ENCODE peak calls at places on chromosomes 16 and 17, in eight cellular contexts. One of them, this sample, is unnamed.

GRCh38 chr16:83714286-83714685 is 93.5 kb upstream of the HSBP1 start:
- DNase-seq in stomach: no peak
- DNase-seq in colonic mucosa: no peak
- DNase-seq in adrenal gland: no peak
- DNase-seq in A549: no peak
- DNase-seq in thoracic aorta: no peak
- DNase-seq in neural progenitor cell: no peak
- DNase-seq in GM23338: no peak
- DNase-seq in this sample: no peak

GRCh38 chr17:13986855-13987254 is 82.4 kb upstream of the COX10 start:
- DNase-seq in stomach: no peak
- DNase-seq in colonic mucosa: no peak
- DNase-seq in adrenal gland: no peak
- DNase-seq in A549: no peak
- DNase-seq in thoracic aorta: no peak
- DNase-seq in neural progenitor cell: no peak
- DNase-seq in GM23338: no peak
- DNase-seq in this sample: no peak

GRCh38 chr17:17348872-17349723 is 45.9 kb downstream of the NT5M start:
- DNase-seq in stomach: no peak
- DNase-seq in colonic mucosa: no peak
- DNase-seq in adrenal gland: no peak
- DNase-seq in A549: no peak
- DNase-seq in thoracic aorta: no peak
- DNase-seq in neural progenitor cell: no peak
- DNase-seq in GM23338: no peak
- DNase-seq in this sample: no peak

GRCh38 chr17:75514299-75515228 is 773 bp downstream of the CASKIN2 start:
- DNase-seq in stomach: no peak
- DNase-seq in colonic mucosa: no peak
- DNase-seq in adrenal gland: peak; percentile 83
- DNase-seq in A549: no peak
- DNase-seq in thoracic aorta: no peak
- DNase-seq in neural progenitor cell: peak; percentile 68
- DNase-seq in GM23338: peak; percentile 67
- DNase-seq in this sample: peak; percentile 57

GRCh38 chr17:40345161-40346034 is 19.1 kb downstream of the GJD3 start:
- DNase-seq in stomach: peak; percentile 70
- DNase-seq in colonic mucosa: peak; percentile 94
- DNase-seq in adrenal gland: peak; percentile 62
- DNase-seq in A549: peak; percentile 85
- DNase-seq in thoracic aorta: no peak
- DNase-seq in neural progenitor cell: peak; percentile 90
- DNase-seq in GM23338: peak; percentile 97
- DNase-seq in this sample: peak; percentile 90

GRCh38 chr16:87854053-87854906 is 15.0 kb downstream of the SLC7A5 start:
- DNase-seq in stomach: no peak
- DNase-seq in colonic mucosa: no peak
- DNase-seq in adrenal gland: no peak
- DNase-seq in A549: no peak
- DNase-seq in thoracic aorta: no peak
- DNase-seq in neural progenitor cell: no peak
- DNase-seq in GM23338: no peak
- DNase-seq in this sample: no peak

GRCh38 chr17:38428150-38428642 is at the start of gene ARHGAP23:
- DNase-seq in stomach: peak; percentile 64
- DNase-seq in colonic mucosa: peak; percentile 33
- DNase-seq in adrenal gland: peak; percentile 90
- DNase-seq in A549: peak; percentile 60
- DNase-seq in thoracic aorta: no peak
- DNase-seq in neural progenitor cell: peak; percentile 74
- DNase-seq in GM23338: peak; percentile 77
- DNase-seq in this sample: peak; percentile 58

GRCh38 chr17:33387406-33387805 is 94.3 kb upstream of the ASIC2 start:
- DNase-seq in stomach: no peak
- DNase-seq in colonic mucosa: no peak
- DNase-seq in adrenal gland: no peak
- DNase-seq in A549: no peak
- DNase-seq in thoracic aorta: no peak
- DNase-seq in neural progenitor cell: no peak
- DNase-seq in GM23338: no peak
- DNase-seq in this sample: no peak

GRCh38 chr17:30547778-30548177 is 70.6 kb downstream of the GOSR1 start:
- DNase-seq in stomach: no peak
- DNase-seq in colonic mucosa: no peak
- DNase-seq in adrenal gland: no peak
- DNase-seq in A549: no peak
- DNase-seq in thoracic aorta: no peak
- DNase-seq in neural progenitor cell: no peak
- DNase-seq in GM23338: no peak
- DNase-seq in this sample: no peak

GRCh38 chr17:66548158-66548557 is 245.7 kb downstream of the PRKCA start:
- DNase-seq in stomach: no peak
- DNase-seq in colonic mucosa: peak; percentile 41
- DNase-seq in adrenal gland: peak; percentile 50
- DNase-seq in A549: no peak
- DNase-seq in thoracic aorta: no peak
- DNase-seq in neural progenitor cell: no peak
- DNase-seq in GM23338: no peak
- DNase-seq in this sample: no peak

GRCh38 chr17:8436169-8436932 is 667 bp downstream of the NDEL1 start:
- DNase-seq in stomach: peak; percentile 69
- DNase-seq in colonic mucosa: peak; percentile 65
- DNase-seq in adrenal gland: peak; percentile 64
- DNase-seq in A549: peak; percentile 85
- DNase-seq in thoracic aorta: peak; percentile 36
- DNase-seq in neural progenitor cell: peak; percentile 83
- DNase-seq in GM23338: peak; percentile 83
- DNase-seq in this sample: peak; percentile 86

GRCh38 chr17:43772877-43773648 is 5.7 kb downstream of the DUSP3 start:
- DNase-seq in stomach: no peak
- DNase-seq in colonic mucosa: no peak
- DNase-seq in adrenal gland: peak; percentile 61
- DNase-seq in A549: no peak
- DNase-seq in thoracic aorta: peak; percentile 54
- DNase-seq in neural progenitor cell: no peak
- DNase-seq in GM23338: no peak
- DNase-seq in this sample: no peak

GRCh38 chr16:67953641-67954375 is 9.9 kb upstream of the LCAT start:
- DNase-seq in stomach: no peak
- DNase-seq in colonic mucosa: no peak
- DNase-seq in adrenal gland: no peak
- DNase-seq in A549: no peak
- DNase-seq in thoracic aorta: no peak
- DNase-seq in neural progenitor cell: no peak
- DNase-seq in GM23338: no peak
- DNase-seq in this sample: no peak

GRCh38 chr17:60170835-60171752 is 21.3 kb downstream of the CA4 start:
- DNase-seq in stomach: peak; percentile 63
- DNase-seq in colonic mucosa: no peak
- DNase-seq in adrenal gland: peak; percentile 10
- DNase-seq in A549: no peak
- DNase-seq in thoracic aorta: no peak
- DNase-seq in neural progenitor cell: no peak
- DNase-seq in GM23338: no peak
- DNase-seq in this sample: no peak

GRCh38 chr17:39661744-39662541 is 3.2 kb upstream of the TCAP start:
- DNase-seq in stomach: no peak
- DNase-seq in colonic mucosa: no peak
- DNase-seq in adrenal gland: no peak
- DNase-seq in A549: no peak
- DNase-seq in thoracic aorta: no peak
- DNase-seq in neural progenitor cell: no peak
- DNase-seq in GM23338: no peak
- DNase-seq in this sample: no peak

GRCh38 chr16:8370374-8371015 is 219.8 kb downstream of the TMEM114 start:
- DNase-seq in stomach: no peak
- DNase-seq in colonic mucosa: peak; percentile 21
- DNase-seq in adrenal gland: no peak
- DNase-seq in A549: no peak
- DNase-seq in thoracic aorta: no peak
- DNase-seq in neural progenitor cell: no peak
- DNase-seq in GM23338: peak; percentile 27
- DNase-seq in this sample: no peak

DNA sequence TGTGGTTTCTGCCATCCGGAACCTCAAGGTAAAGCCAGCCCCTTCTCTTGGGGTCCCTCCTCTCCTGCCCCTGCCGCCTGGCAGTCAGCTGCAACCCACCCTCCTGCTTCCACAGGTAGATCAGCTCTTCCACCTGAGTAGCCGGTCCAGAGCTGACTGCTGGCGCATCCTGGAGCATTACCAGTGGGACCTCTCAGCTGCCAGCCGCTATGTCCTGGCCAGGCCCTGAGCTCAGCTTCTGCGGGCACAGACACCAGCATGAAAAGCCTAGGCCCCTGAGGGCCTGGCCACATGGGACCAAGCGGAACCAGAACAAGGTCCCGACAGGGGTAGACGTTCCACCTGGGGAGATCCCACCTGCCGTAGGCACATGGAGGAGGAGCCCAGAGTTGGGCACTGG is 5.5 kb downstream of the PLSCR3 start:
- DNase-seq in stomach: no peak
- DNase-seq in colonic mucosa: no peak
- DNase-seq in adrenal gland: no peak
- DNase-seq in A549: no peak
- DNase-seq in thoracic aorta: no peak
- DNase-seq in neural progenitor cell: no peak
- DNase-seq in GM23338: no peak
- DNase-seq in this sample: no peak
- H3K4me1 ChIP-seq in stomach: peaks cover 13% of the 10 kb centered on the region
- H3K4me1 ChIP-seq in colonic mucosa: no peaks in the 10 kb centered on the region
- H3K4me1 ChIP-seq in adrenal gland: peaks cover 3% of the 10 kb centered on the region
- H3K4me1 ChIP-seq in A549: peaks cover 5% of the 10 kb centered on the region
- H3K4me1 ChIP-seq in thoracic aorta: peaks cover 6% of the 10 kb centered on the region
- H3K4me1 ChIP-seq in neural progenitor cell: peaks cover 10% of the 10 kb centered on the region
- H3K4me1 ChIP-seq in GM23338: peaks cover 5% of the 10 kb centered on the region
- H3K4me1 ChIP-seq in this sample: peaks cover 8% of the 10 kb centered on the region

GRCh38 chr16:56515665-56516064 is 4.2 kb downstream of the BBS2 start:
- DNase-seq in stomach: no peak
- DNase-seq in colonic mucosa: no peak
- DNase-seq in adrenal gland: no peak
- DNase-seq in A549: no peak
- DNase-seq in thoracic aorta: no peak
- DNase-seq in neural progenitor cell: no peak
- DNase-seq in GM23338: no peak
- DNase-seq in this sample: no peak

GRCh38 chr16:56514845-56515244 is 5.0 kb downstream of the BBS2 start:
- DNase-seq in stomach: no peak
- DNase-seq in colonic mucosa: no peak
- DNase-seq in adrenal gland: no peak
- DNase-seq in A549: no peak
- DNase-seq in thoracic aorta: no peak
- DNase-seq in neural progenitor cell: no peak
- DNase-seq in GM23338: no peak
- DNase-seq in this sample: no peak

GRCh38 chr16:56517206-56517605 is 2.6 kb downstream of the BBS2 start:
- DNase-seq in stomach: no peak
- DNase-seq in colonic mucosa: no peak
- DNase-seq in adrenal gland: no peak
- DNase-seq in A549: no peak
- DNase-seq in thoracic aorta: no peak
- DNase-seq in neural progenitor cell: no peak
- DNase-seq in GM23338: no peak
- DNase-seq in this sample: no peak

GRCh38 chr16:56512025-56512424 is 7.8 kb downstream of the BBS2 start:
- DNase-seq in stomach: no peak
- DNase-seq in colonic mucosa: no peak
- DNase-seq in adrenal gland: no peak
- DNase-seq in A549: no peak
- DNase-seq in thoracic aorta: no peak
- DNase-seq in neural progenitor cell: no peak
- DNase-seq in GM23338: no peak
- DNase-seq in this sample: no peak

DNA sequence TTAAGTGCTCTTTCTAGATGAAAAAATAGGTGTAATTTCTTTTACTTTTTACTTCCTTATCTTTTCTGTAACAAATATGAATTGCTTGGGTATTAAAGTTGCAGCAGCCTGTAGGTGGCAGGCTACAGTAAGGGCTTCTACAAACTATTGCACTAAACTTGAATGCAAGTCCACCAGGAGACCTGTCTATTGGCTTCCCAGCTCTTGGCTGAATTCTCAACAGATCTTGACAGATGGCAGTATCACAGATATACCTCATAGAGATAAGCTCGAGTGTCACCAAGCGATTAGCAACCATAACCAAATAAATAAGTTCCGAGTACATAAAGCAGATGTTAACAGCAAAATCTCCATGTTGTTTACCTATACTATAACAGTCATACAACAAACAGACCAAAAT is 5.9 kb downstream of the BBS2 start:
- DNase-seq in stomach: peak; percentile 48
- DNase-seq in colonic mucosa: peak; percentile 56
- DNase-seq in adrenal gland: peak; percentile 56
- DNase-seq in A549: peak; percentile 51
- DNase-seq in thoracic aorta: no peak
- DNase-seq in neural progenitor cell: peak; percentile 19
- DNase-seq in GM23338: peak; percentile 70
- DNase-seq in this sample: peak; percentile 78
- H3K4me1 ChIP-seq in stomach: peaks cover 3% of the 10 kb centered on the region
- H3K4me1 ChIP-seq in colonic mucosa: no peaks in the 10 kb centered on the region
- H3K4me1 ChIP-seq in adrenal gland: peaks cover 9% of the 10 kb centered on the region
- H3K4me1 ChIP-seq in A549: peaks cover 7% of the 10 kb centered on the region
- H3K4me1 ChIP-seq in thoracic aorta: peaks cover 22% of the 10 kb centered on the region
- H3K4me1 ChIP-seq in neural progenitor cell: no peaks in the 10 kb centered on the region
- H3K4me1 ChIP-seq in GM23338: peaks cover 3% of the 10 kb centered on the region
- H3K4me1 ChIP-seq in this sample: peaks cover under 1% of the 10 kb centered on the region

GRCh38 chr16:73042807-73043206 is 5.1 kb downstream of the ZFHX3 start:
- DNase-seq in stomach: no peak
- DNase-seq in colonic mucosa: no peak
- DNase-seq in adrenal gland: no peak
- DNase-seq in A549: no peak
- DNase-seq in thoracic aorta: no peak
- DNase-seq in neural progenitor cell: no peak
- DNase-seq in GM23338: no peak
- DNase-seq in this sample: no peak
- H3K4me1 ChIP-seq in stomach: peaks cover 29% of the 10 kb centered on the region
- H3K4me1 ChIP-seq in colonic mucosa: no peaks in the 10 kb centered on the region
- H3K4me1 ChIP-seq in adrenal gland: peaks cover 20% of the 10 kb centered on the region
- H3K4me1 ChIP-seq in A549: peaks cover 66% of the 10 kb centered on the region
- H3K4me1 ChIP-seq in thoracic aorta: peaks cover 66% of the 10 kb centered on the region
- H3K4me1 ChIP-seq in neural progenitor cell: peaks cover 44% of the 10 kb centered on the region
- H3K4me1 ChIP-seq in GM23338: peaks cover 92% of the 10 kb centered on the region
- H3K4me1 ChIP-seq in this sample: peaks cover 15% of the 10 kb centered on the region

DNA sequence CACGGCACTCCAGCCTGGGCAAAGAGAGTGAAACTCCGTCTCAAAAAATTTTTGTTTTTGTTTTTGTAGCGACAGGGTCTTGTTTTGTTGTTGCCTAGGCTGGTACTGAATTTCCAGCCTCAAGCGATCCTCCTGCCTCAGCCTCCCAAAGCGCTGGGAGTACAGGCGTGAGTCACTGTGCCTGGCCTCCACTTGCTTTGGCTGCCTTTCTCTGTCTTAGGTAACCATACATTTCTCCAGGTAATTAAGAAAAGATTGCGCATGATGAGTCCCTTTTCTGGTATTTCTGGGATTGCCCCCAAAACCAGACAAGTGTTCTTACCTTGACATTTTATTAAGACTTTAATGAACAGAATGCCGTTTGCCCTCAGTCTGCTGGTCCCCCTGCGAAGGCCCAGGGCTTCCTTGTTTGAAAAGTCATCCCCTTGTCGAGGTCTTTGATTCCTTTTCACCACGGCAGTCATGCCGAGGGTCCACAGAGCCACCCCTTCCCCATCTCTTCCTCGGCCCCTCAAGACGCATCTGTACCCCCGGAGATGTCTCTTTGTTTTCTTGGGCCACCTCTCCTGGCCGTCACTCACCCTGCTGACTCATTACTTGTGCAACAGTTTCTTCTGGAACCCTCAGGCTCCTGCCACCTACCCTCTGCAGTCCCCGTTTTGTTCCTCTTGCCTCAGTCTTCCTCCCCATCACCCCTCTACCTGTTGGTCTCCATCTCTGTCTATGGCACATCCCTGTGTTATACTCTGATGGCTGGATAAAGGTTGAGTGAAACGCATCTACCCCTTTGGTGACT is 151.0 kb downstream of the SEC14L1 start:
- DNase-seq in stomach: no peak
- DNase-seq in colonic mucosa: no peak
- DNase-seq in adrenal gland: no peak
- DNase-seq in A549: no peak
- DNase-seq in thoracic aorta: no peak
- DNase-seq in neural progenitor cell: no peak
- DNase-seq in GM23338: no peak
- DNase-seq in this sample: no peak
- H3K4me1 ChIP-seq in stomach: peaks cover 26% of the 10 kb centered on the region
- H3K4me1 ChIP-seq in colonic mucosa: peaks cover 14% of the 10 kb centered on the region
- H3K4me1 ChIP-seq in adrenal gland: peaks cover 12% of the 10 kb centered on the region
- H3K4me1 ChIP-seq in A549: peaks cover 67% of the 10 kb centered on the region
- H3K4me1 ChIP-seq in thoracic aorta: peaks cover under 1% of the 10 kb centered on the region
- H3K4me1 ChIP-seq in neural progenitor cell: peaks cover 14% of the 10 kb centered on the region
- H3K4me1 ChIP-seq in GM23338: peaks cover 13% of the 10 kb centered on the region
- H3K4me1 ChIP-seq in this sample: peaks cover 31% of the 10 kb centered on the region